ENCODE peak calls at places on chromosomes 4 and X, in four cellular contexts. One of them, this sample, is unnamed.

GRCh38 chr4:38177792-38178665 is 217.8 kb downstream of the PTTG2 start:
- DNase-seq in K562: peak; percentile 62
- DNase-seq in IMR-90: no peak
- DNase-seq in GM12878: no peak
- DNase-seq in this sample: no peak

GRCh38 chr4:185740471-185740873 is 71.5 kb downstream of the SORBS2 start:
- DNase-seq in GM12878: no peak
- DNase-seq in K562: no peak
- DNase-seq in IMR-90: no peak
- DNase-seq in this sample: no peak

GRCh38 chr4:54901202-54901601 is 224.2 kb downstream of the KDR start:
- DNase-seq in K562: no peak
- DNase-seq in GM12878: no peak
- DNase-seq in IMR-90: no peak
- DNase-seq in this sample: no peak

GRCh38 chrX:6708041-6708440 is 173.1 kb upstream of the VCX3A start:
- DNase-seq in K562: no peak
- DNase-seq in GM12878: no peak
- DNase-seq in IMR-90: no peak
- DNase-seq in this sample: no peak

GRCh38 chr4:37758226-37758625 is 68.3 kb upstream of the PGM2 start:
- DNase-seq in GM12878: no peak
- DNase-seq in IMR-90: peak; percentile 41
- DNase-seq in K562: no peak
- DNase-seq in this sample: peak; percentile 33

GRCh38 chr4:29278580-29278979 is 1441.6 kb upstream of the PCDH7 start:
- DNase-seq in K562: no peak
- DNase-seq in IMR-90: peak; percentile 79
- DNase-seq in GM12878: no peak
- DNase-seq in this sample: peak; percentile 81

GRCh38 chrX:69538321-69538876 is 34.3 kb downstream of the NALF2 start:
- DNase-seq in GM12878: no peak
- DNase-seq in IMR-90: peak; percentile 16
- DNase-seq in K562: peak; percentile 74
- DNase-seq in this sample: peak; percentile 46

GRCh38 chr4:52606040-52606439 is 53.1 kb downstream of the USP46 start:
- DNase-seq in K562: no peak
- DNase-seq in GM12878: no peak
- DNase-seq in IMR-90: no peak
- DNase-seq in this sample: no peak

GRCh38 chrX:39331062-39331704 is 529.9 kb downstream of the MID1IP1 start:
- DNase-seq in GM12878: peak; percentile 62
- DNase-seq in K562: no peak
- DNase-seq in IMR-90: no peak
- DNase-seq in this sample: no peak

GRCh38 chr4:38323141-38323634 is 340.8 kb upstream of the KLF3 start:
- DNase-seq in GM12878: no peak
- DNase-seq in IMR-90: peak; percentile 43
- DNase-seq in K562: no peak
- DNase-seq in this sample: no peak

GRCh38 chrX:119468930-119469635 is 839 bp downstream of the SLC25A5 start:
- DNase-seq in GM12878: peak; percentile 35
- DNase-seq in K562: peak; percentile 83
- DNase-seq in IMR-90: peak; percentile 71
- DNase-seq in this sample: peak; percentile 81

GRCh38 chrX:124231454-124231853 is 101.0 kb upstream of the TEX13D start:
- DNase-seq in GM12878: no peak
- DNase-seq in K562: no peak
- DNase-seq in IMR-90: no peak
- DNase-seq in this sample: no peak

GRCh38 chrX:18574591-18574990 is 97.3 kb downstream of the RS1 start:
- DNase-seq in IMR-90: peak; percentile 81
- DNase-seq in K562: no peak
- DNase-seq in GM12878: no peak
- DNase-seq in this sample: peak; percentile 68

GRCh38 chrX:53481093-53481492 is 46.9 kb upstream of the HSD17B10 start:
- DNase-seq in IMR-90: no peak
- DNase-seq in GM12878: no peak
- DNase-seq in K562: peak; percentile 13
- DNase-seq in this sample: no peak

GRCh38 chr4:65918872-65919271 is 248.6 kb upstream of the EPHA5 start:
- DNase-seq in GM12878: no peak
- DNase-seq in IMR-90: no peak
- DNase-seq in K562: no peak
- DNase-seq in this sample: no peak

GRCh38 chr4:98945297-98945850 is 16.4 kb upstream of the EIF4E start:
- DNase-seq in K562: no peak
- DNase-seq in GM12878: no peak
- DNase-seq in IMR-90: no peak
- DNase-seq in this sample: no peak

GRCh38 chr4:118920247-118920646 is 31.6 kb downstream of the SYNPO2 start:
- DNase-seq in K562: no peak
- DNase-seq in IMR-90: peak; percentile 71
- DNase-seq in GM12878: no peak
- DNase-seq in this sample: peak; percentile 33

GRCh38 chrX:150038356-150038755 is 100.1 kb upstream of the EOLA2 start:
- DNase-seq in IMR-90: no peak
- DNase-seq in K562: no peak
- DNase-seq in GM12878: no peak
- DNase-seq in this sample: no peak

GRCh38 chrX:150036641-150037040 is 98.3 kb upstream of the EOLA2 start:
- DNase-seq in GM12878: no peak
- DNase-seq in IMR-90: no peak
- DNase-seq in K562: no peak
- DNase-seq in this sample: no peak

GRCh38 chrX:150036181-150036580 is 97.9 kb upstream of the EOLA2 start:
- DNase-seq in GM12878: no peak
- DNase-seq in K562: no peak
- DNase-seq in IMR-90: peak; percentile 70
- DNase-seq in this sample: peak; percentile 80

GRCh38 chrX:150035531-150035930 is 97.2 kb upstream of the EOLA2 start:
- DNase-seq in GM12878: no peak
- DNase-seq in K562: no peak
- DNase-seq in IMR-90: peak; percentile 39
- DNase-seq in this sample: peak; percentile 9

DNA sequence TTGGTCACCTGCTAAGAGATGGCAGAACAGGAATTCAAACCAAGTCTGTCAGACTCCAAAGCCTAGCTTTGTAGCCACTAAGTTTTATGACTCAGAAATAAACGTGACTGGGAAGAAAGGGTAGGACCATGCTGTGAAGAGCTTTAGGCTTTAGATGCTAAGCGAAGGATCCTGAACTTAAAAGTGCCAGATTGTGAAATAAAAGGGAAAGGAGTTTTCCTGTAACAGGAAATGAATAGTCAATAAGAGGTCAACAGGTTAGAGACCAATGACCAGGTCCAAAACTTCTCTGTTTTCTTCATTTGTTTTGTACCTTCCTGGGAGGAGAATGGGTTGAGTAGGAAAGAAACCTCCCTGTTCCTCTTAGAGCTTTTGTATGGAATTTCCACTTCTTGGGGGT is 98.8 kb upstream of the EOLA2 start:
- DNase-seq in IMR-90: no peak
- DNase-seq in GM12878: no peak
- DNase-seq in K562: no peak
- DNase-seq in this sample: peak; percentile 31
- TF ChIP-seq FOS in IMR-90: no peak
- TF ChIP-seq FOS in GM12878: no peak
- TF ChIP-seq FOS in K562: no peak
- TF ChIP-seq FOS in this sample: no peak

GRCh38 chrX:103536732-103537131 is 17.4 kb upstream of the RAB40A start:
- DNase-seq in K562: no peak
- DNase-seq in GM12878: no peak
- DNase-seq in IMR-90: no peak
- DNase-seq in this sample: no peak

GRCh38 chrX:103537871-103538387 is 18.6 kb upstream of the RAB40A start:
- DNase-seq in GM12878: no peak
- DNase-seq in K562: no peak
- DNase-seq in IMR-90: no peak
- DNase-seq in this sample: no peak

GRCh38 chrX:103539695-103540094 is 20.4 kb upstream of the RAB40A start:
- DNase-seq in GM12878: no peak
- DNase-seq in K562: no peak
- DNase-seq in IMR-90: no peak
- DNase-seq in this sample: no peak

GRCh38 chrX:103538728-103539127 is 19.4 kb upstream of the RAB40A start:
- DNase-seq in GM12878: no peak
- DNase-seq in IMR-90: peak; percentile 21
- DNase-seq in K562: no peak
- DNase-seq in this sample: no peak

GRCh38 chrX:103540145-103540544 is 20.9 kb upstream of the RAB40A start:
- DNase-seq in GM12878: no peak
- DNase-seq in IMR-90: peak; percentile 58
- DNase-seq in K562: no peak
- DNase-seq in this sample: no peak
- TF ChIP-seq FOS in GM12878: no peak
- TF ChIP-seq FOS in IMR-90: peak; percentile 51
- TF ChIP-seq FOS in K562: no peak
- TF ChIP-seq FOS in this sample: peak; percentile 24

GRCh38 chr4:169063441-169063840 is 53.4 kb upstream of the CBR4 start:
- DNase-seq in IMR-90: no peak
- DNase-seq in K562: no peak
- DNase-seq in GM12878: no peak
- DNase-seq in this sample: no peak
- TF ChIP-seq FOS in IMR-90: no peak
- TF ChIP-seq FOS in K562: no peak
- TF ChIP-seq FOS in GM12878: no peak
- TF ChIP-seq FOS in this sample: no peak

GRCh38 chr4:167111622-167112021 is 122.7 kb downstream of the SPOCK3 start:
- DNase-seq in IMR-90: no peak
- DNase-seq in GM12878: no peak
- DNase-seq in K562: no peak
- DNase-seq in this sample: no peak
- TF ChIP-seq FOS in IMR-90: no peak
- TF ChIP-seq FOS in GM12878: no peak
- TF ChIP-seq FOS in K562: no peak
- TF ChIP-seq FOS in this sample: no peak

DNA sequence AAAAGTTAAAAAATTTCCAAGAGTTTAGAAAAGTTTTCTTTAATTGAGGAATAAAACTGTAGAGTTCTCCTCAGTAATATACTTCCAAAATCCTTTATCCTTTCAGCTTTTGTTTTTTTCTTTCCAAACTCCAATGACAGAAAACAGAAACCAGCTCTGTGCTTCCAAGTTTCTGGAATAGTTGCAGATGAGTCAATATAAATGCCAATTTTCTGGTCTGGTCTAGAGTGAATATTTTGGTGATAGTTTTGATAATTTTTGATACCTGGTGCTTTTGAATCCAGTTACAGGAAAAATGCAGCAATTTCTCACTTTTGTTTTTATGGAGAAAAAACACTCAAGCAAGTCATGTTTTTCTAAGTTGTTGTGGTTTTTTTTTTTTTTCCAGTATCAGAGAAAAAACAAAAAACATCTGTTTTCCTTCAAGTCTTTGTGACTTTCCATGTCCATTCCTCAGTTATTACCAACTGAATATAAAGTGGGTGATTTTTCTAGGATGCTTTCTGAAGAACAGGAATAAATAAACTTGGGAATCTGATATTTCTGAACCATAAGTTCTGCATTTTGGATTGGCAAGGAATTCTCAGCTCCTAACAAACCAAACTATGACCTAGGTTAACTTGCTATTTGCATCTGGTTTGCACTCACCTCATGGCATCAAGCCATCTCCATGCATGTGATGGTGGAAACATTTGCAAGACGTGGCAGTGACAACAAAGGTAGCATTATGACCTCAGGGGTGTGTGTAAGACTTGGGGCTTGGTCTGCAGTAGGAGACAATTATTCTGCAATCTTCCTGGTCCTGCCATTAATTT is 139.1 kb downstream of the VEGFC start:
- DNase-seq in IMR-90: peak; percentile 31
- DNase-seq in K562: no peak
- DNase-seq in GM12878: no peak
- DNase-seq in this sample: no peak
- TF ChIP-seq FOS in IMR-90: no peak
- TF ChIP-seq FOS in K562: no peak
- TF ChIP-seq FOS in GM12878: no peak
- TF ChIP-seq FOS in this sample: no peak

GRCh38 chr4:40688446-40689095 is 58.9 kb upstream of the RBM47 start:
- DNase-seq in IMR-90: no peak
- DNase-seq in GM12878: no peak
- DNase-seq in K562: no peak
- DNase-seq in this sample: no peak

GRCh38 chr4:40684404-40684803 is 54.7 kb upstream of the RBM47 start:
- DNase-seq in IMR-90: no peak
- DNase-seq in K562: no peak
- DNase-seq in GM12878: no peak
- DNase-seq in this sample: no peak

GRCh38 chr4:40685300-40685699 is 55.6 kb upstream of the RBM47 start:
- DNase-seq in K562: no peak
- DNase-seq in IMR-90: peak; percentile 73
- DNase-seq in GM12878: no peak
- DNase-seq in this sample: no peak

GRCh38 chr4:40687676-40688389 is 58.2 kb upstream of the RBM47 start:
- DNase-seq in K562: no peak
- DNase-seq in IMR-90: no peak
- DNase-seq in GM12878: no peak
- DNase-seq in this sample: no peak

DNA sequence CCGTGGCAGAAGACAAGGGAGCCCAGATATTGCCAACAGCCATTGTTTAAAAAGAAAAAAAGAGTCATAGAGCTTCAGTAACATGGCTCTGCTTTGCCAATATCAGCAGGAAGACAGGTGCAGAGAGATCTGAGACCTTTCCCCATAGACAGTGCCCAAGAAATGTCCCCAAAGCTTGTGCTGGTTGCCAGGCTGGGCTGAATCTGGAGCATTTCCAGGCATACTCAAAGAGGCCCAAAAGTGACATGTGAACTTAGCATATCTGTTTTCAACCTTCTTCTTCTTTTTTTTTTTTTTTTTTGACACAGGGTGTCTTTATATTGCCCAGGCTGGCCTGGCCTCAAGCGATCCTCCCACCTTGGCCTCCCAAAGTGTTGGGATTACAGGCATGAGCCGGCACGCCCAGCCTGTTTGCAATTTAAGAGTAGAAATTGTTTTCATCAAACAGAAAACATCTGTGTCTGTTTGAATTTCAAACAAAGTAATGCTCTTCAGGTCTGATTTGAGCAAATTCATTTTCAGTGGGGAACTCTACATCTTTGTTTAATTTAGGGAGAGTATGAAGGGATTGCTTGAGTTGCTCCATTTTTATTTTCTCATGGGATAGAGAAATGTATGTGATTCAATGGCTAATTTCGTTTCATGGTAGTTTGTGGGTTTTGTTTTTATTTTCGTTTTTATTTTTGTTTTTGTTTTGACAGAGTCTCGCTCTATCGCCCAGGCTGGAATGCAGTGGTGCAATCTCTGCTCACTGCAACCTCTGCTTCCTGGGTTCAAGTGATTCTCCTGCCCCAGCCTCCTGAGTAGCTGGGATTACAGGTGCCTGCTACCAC is 56.6 kb upstream of the RBM47 start:
- DNase-seq in K562: no peak
- DNase-seq in IMR-90: no peak
- DNase-seq in GM12878: no peak
- DNase-seq in this sample: no peak
- TF ChIP-seq FOS in K562: no peak
- TF ChIP-seq FOS in IMR-90: no peak
- TF ChIP-seq FOS in GM12878: no peak
- TF ChIP-seq FOS in this sample: no peak

GRCh38 chrX:11424903-11425674 is 131.9 kb downstream of the AMELX start:
- DNase-seq in IMR-90: no peak
- DNase-seq in GM12878: no peak
- DNase-seq in K562: no peak
- DNase-seq in this sample: no peak
- TF ChIP-seq FOS in IMR-90: no peak
- TF ChIP-seq FOS in GM12878: no peak
- TF ChIP-seq FOS in K562: no peak
- TF ChIP-seq FOS in this sample: no peak

This sample was measured in endothelial cell of umbilical vein.